ENCODE peak calls at places on chromosomes 3 and 15, in four cellular contexts. P is stimulated activated naive CD8-positive, alpha-beta T cell treated with anti-CD3 and anti-CD28 coated beads, Interleukin-15, Interleukin-2, amounts not matched to agents 100 U/mL and 50 U/mL, for 24 hours; F is body of pancreas; A is cerebellum. V is an unnamed sample.

GRCh38 chr3:17422636-17423035 is 319.8 kb downstream of the TBC1D5 start:
- DNase-seq in A (no peak), P (no peak), F (no peak), V (no peak)

GRCh38 chr3:32835943-32836342 is 18.1 kb downstream of the TRIM71 start:
- DNase-seq in A (no peak), P (no peak), F (no peak), V (no peak)

GRCh38 chr15:82393671-82394070 is 35.9 kb upstream of the GOLGA6L9 start:
- DNase-seq in A (no peak), F (no peak), P (no peak), V (no peak)

GRCh38 chr3:43512749-43513404 is 108.9 kb downstream of the ANO10 start:
- DNase-seq in F (no peak), P (no peak), A (no peak), V (no peak)

GRCh38 chr3:58471025-58471887 is 20.6 kb upstream of the KCTD6 start:
- DNase-seq in F (peak; percentile 41), P (peak; percentile 50), A (no peak), V (no peak)

GRCh38 chr15:43763819-43764446 is 12.8 kb downstream of the ELL3 start:
- DNase-seq in F (no peak), A (no peak), P (no peak), V (no peak)

GRCh38 chr3:178901204-178901603 is 170.4 kb downstream of the ZMAT3 start:
- DNase-seq in A (no peak), P (no peak), F (no peak), V (no peak)

GRCh38 chr15:69885182-69886041 is 212.3 kb downstream of the TLE3 start:
- DNase-seq in P (no peak), F (no peak), A (no peak), V (no peak)

GRCh38 chr3:70053293-70053692 is 53.8 kb downstream of the SAMMSON start:
- DNase-seq in A (no peak), P (no peak), F (no peak), V (no peak)

GRCh38 chr15:86942285-86942684 is 862.6 kb downstream of the AGBL1 start:
- DNase-seq in A (no peak), F (no peak), P (no peak), V (no peak)

GRCh38 chr15:47384316-47384715 is 333.0 kb upstream of the SEMA6D start:
- DNase-seq in F (no peak), A (no peak), P (no peak), V (peak; percentile 61)

GRCh38 chr3:170941551-170941950 is 33.1 kb upstream of the EIF5A2 start:
- DNase-seq in P (no peak), F (no peak), A (no peak), V (no peak)

GRCh38 chr3:40310690-40311089 is 1.2 kb downstream of the EIF1B start:
- DNase-seq in F (no peak), P (no peak), A (peak; percentile 20), V (no peak)

GRCh38 chr15:41558400-41559238 is at the start of gene TYRO3:
- DNase-seq in A (peak; percentile 89), P (peak; percentile 77), F (peak; percentile 65), V (peak; percentile 6)

GRCh38 chr3:184322731-184323487 is 8.5 kb downstream of the EIF4G1 start:
- DNase-seq in F (no peak), A (no peak), P (no peak), V (no peak)

GRCh38 chr3:31423522-31423921 is 109.2 kb upstream of the STT3B start:
- DNase-seq in F (no peak), P (no peak), A (no peak), V (no peak)

GRCh38 chr3:127464642-127465041 is 125.9 kb downstream of the TPRA1 start:
- DNase-seq in P (no peak), F (no peak), A (no peak), V (no peak)

GRCh38 chr3:190326930-190327329 is 4.7 kb upstream of the CLDN1 start:
- DNase-seq in P (no peak), A (no peak), F (no peak), V (no peak)

GRCh38 chr3:55484741-55485207 is 2.3 kb downstream of the WNT5A start:
- DNase-seq in A (no peak), F (no peak), P (no peak), V (no peak)

GRCh38 chr3:19107719-19108118 is 40.6 kb upstream of the KCNH8 start:
- DNase-seq in P (no peak), F (no peak), A (no peak), V (no peak)

GRCh38 chr3:143562789-143563188 is 285.5 kb downstream of the SLC9A9 start:
- DNase-seq in F (no peak), A (no peak), P (no peak), V (no peak)

GRCh38 chr15:73010154-73011152 is 41.8 kb upstream of the NEO1 start:
- DNase-seq in F (no peak), A (no peak), P (no peak), V (no peak)

GRCh38 chr3:95719481-95719880 is 1094.9 kb upstream of the EPHA6 start:
- DNase-seq in A (no peak), P (no peak), F (no peak), V (no peak)

GRCh38 chr15:83694030-83694429 is 40.1 kb downstream of the ADAMTSL3 start:
- DNase-seq in F (no peak), P (no peak), A (no peak), V (no peak)

GRCh38 chr3:138935864-138936762 is 10.8 kb downstream of the FOXL2 start:
- DNase-seq in P (peak; percentile 82), A (peak; percentile 76), F (peak; percentile 84), V (no peak)

GRCh38 chr3:195160257-195160898 is 110.6 kb downstream of the XXYLT1 start:
- DNase-seq in F (no peak), A (no peak), P (no peak), V (no peak)

GRCh38 chr3:9032236-9032777 is 69.0 kb upstream of the RAD18 start:
- DNase-seq in P (no peak), F (no peak), A (no peak), V (no peak)

GRCh38 chr15:51401872-51402517 is 60.5 kb downstream of the GLDN start:
- DNase-seq in F (peak; percentile 43), P (peak; percentile 18), A (no peak), V (no peak)

GRCh38 chr3:141410408-141410807 is 42.1 kb downstream of the ZBTB38 start:
- DNase-seq in F (peak; percentile 57), P (no peak), A (no peak), V (no peak)

GRCh38 chr3:21158801-21159564 is 592.0 kb downstream of the ZNF385D start:
- DNase-seq in P (no peak), A (no peak), F (no peak), V (peak; percentile 67)

GRCh38 chr3:46269556-46269955 is 27.3 kb downstream of the CCR3 start:
- DNase-seq in F (no peak), P (no peak), A (no peak), V (no peak)

GRCh38 chr3:97793415-97794019 is 28.3 kb upstream of the CRYBG3 start:
- DNase-seq in A (peak; percentile 17), P (no peak), F (no peak), V (peak; percentile 57)

GRCh38 chr15:90020041-90020735 is 19.1 kb downstream of the ZNF710 start:
- DNase-seq in P (no peak), F (peak; percentile 9), A (no peak), V (no peak)

GRCh38 chr15:94253742-94254141 is 22.4 kb downstream of the MCTP2 start:
- DNase-seq in P (no peak), A (no peak), F (no peak), V (no peak)

GRCh38 chr15:88563638-88564037 is 17.2 kb upstream of the DET1 start:
- DNase-seq in P (no peak), F (no peak), A (no peak), V (no peak)

GRCh38 chr15:92091155-92091734 is 237.7 kb downstream of the SLCO3A1 start:
- DNase-seq in A (peak; percentile 77), F (peak; percentile 62), P (peak; percentile 48), V (no peak)

GRCh38 chr15:25734680-25735355 is 128.3 kb downstream of the ATP10A start:
- DNase-seq in P (no peak), A (no peak), F (no peak), V (no peak)

V was measured in NCI-H446 treated with DMSO at 0.1 percent for 48 hours.